ENCODE peak calls at places on chromosomes 13 and 19, in five cellular contexts. E, G, Y, M and D are unnamed samples.

GRCh38 chr13:21831654-21832324 is 160.9 kb downstream of the FGF9 start:
- DNase-seq in E (no peak), G (no peak), Y (peak), M (no peak), D (no peak)

GRCh38 chr19:610071-610800 is 20.6 kb downstream of the HCN2 start:
- DNase-seq in E (no peak), G (no peak), Y (peak), M (no peak), D (no peak)

GRCh38 chr19:19661675-19662251 is 1.7 kb downstream of the ATP13A1 start:
- DNase-seq in E (no peak), G (no peak), Y (peak), M (no peak), D (peak)

GRCh38 chr13:48434203-48434602 is 21.3 kb upstream of the LPAR6 start:
- DNase-seq in E (no peak), G (no peak), Y (no peak), M (no peak), D (no peak)

GRCh38 chr19:29851769-29852521 is 40.2 kb downstream of the CCNE1 start:
- DNase-seq in E (no peak), G (no peak), Y (peak), M (no peak), D (no peak)

GRCh38 chr13:112781287-112781686 is 91.4 kb downstream of the ATP11A start:
- DNase-seq in E (no peak), G (no peak), Y (no peak), M (no peak), D (peak)

GRCh38 chr19:38710928-38711725 is 33.1 kb downstream of the CAPN12 start:
- DNase-seq in E (no peak), G (no peak), Y (no peak), M (peak), D (no peak)

GRCh38 chr13:39132286-39132685 is 94.0 kb downstream of the NHLRC3 start:
- DNase-seq in E (no peak), G (no peak), Y (no peak), M (peak), D (no peak)

GRCh38 chr19:1070576-1070930 is 3.6 kb downstream of the ARHGAP45 start:
- DNase-seq in E (no peak), G (no peak), Y (no peak), M (no peak), D (no peak)

GRCh38 chr13:84645196-84646071 is 763.2 kb upstream of the SLITRK1 start:
- DNase-seq in E (peak), G (no peak), Y (no peak), M (peak), D (no peak)

GRCh38 chr13:27926644-27927434 is 7.0 kb downstream of the PDX1 start:
- DNase-seq in E (no peak), G (no peak), Y (no peak), M (no peak), D (peak)

GRCh38 chr13:110057052-110057451 is 249.9 kb downstream of the COL4A1 start:
- DNase-seq in E (no peak), G (no peak), Y (no peak), M (no peak), D (no peak)

GRCh38 chr13:73162912-73163911 is 104.4 kb downstream of the KLF5 start:
- DNase-seq in E (no peak), G (no peak), Y (no peak), M (no peak), D (no peak)

GRCh38 chr19:5131866-5132561 is 163.1 kb downstream of the KDM4B start:
- DNase-seq in E (no peak), G (no peak), Y (peak), M (no peak), D (no peak)

GRCh38 chr13:38641164-38641948 is 45.5 kb upstream of the FREM2 start:
- DNase-seq in E (no peak), G (no peak), Y (no peak), M (peak), D (no peak)

GRCh38 chr13:45132384-45133064 is 12.2 kb downstream of the GTF2F2 start:
- DNase-seq in E (no peak), G (no peak), Y (peak), M (no peak), D (peak)

GRCh38 chr19:752652-753517 is 2.0 kb downstream of the MISP start:
- DNase-seq in E (peak), G (no peak), Y (no peak), M (peak), D (no peak)

GRCh38 chr13:70729369-70729768 is 621.1 kb upstream of the KLHL1 start:
- DNase-seq in E (no peak), G (no peak), Y (no peak), M (no peak), D (no peak)

GRCh38 chr19:48461982-48462655 is 6.7 kb downstream of the KCNJ14 start:
- DNase-seq in E (no peak), G (no peak), Y (no peak), M (no peak), D (no peak)

GRCh38 chr19:23522431-23522830 is 127.2 kb upstream of the ZNF91 start:
- DNase-seq in E (no peak), G (no peak), Y (no peak), M (no peak), D (no peak)

GRCh38 chr19:2308114-2308556 is at the start of gene LINGO3:
- DNase-seq in E (no peak), G (no peak), Y (no peak), M (no peak), D (no peak)

GRCh38 chr13:44092053-44092452 is 212.3 kb downstream of the LACC1 start:
- DNase-seq in E (no peak), G (no peak), Y (no peak), M (no peak), D (no peak)

GRCh38 chr13:94199135-94199534 is 280.3 kb downstream of the DCT start:
- DNase-seq in E (no peak), G (no peak), Y (no peak), M (no peak), D (no peak)

GRCh38 chr19:8305798-8306197 is 2.4 kb downstream of the CD320 start:
- DNase-seq in E (peak), G (no peak), Y (no peak), M (no peak), D (no peak)

GRCh38 chr13:91813255-91813654 is 414.8 kb downstream of the GPC5 start:
- DNase-seq in E (no peak), G (no peak), Y (no peak), M (no peak), D (no peak)

GRCh38 chr19:6011206-6011605 is 33.3 kb upstream of the RANBP3 start:
- DNase-seq in E (no peak), G (no peak), Y (no peak), M (no peak), D (no peak)

GRCh38 chr19:47765522-47766358 is 12.8 kb upstream of the SELENOW start:
- DNase-seq in E (peak), G (no peak), Y (peak), M (peak), D (peak)

GRCh38 chr19:1130801-1131717 is 27.3 kb downstream of the GPX4 start:
- DNase-seq in E (no peak), G (no peak), Y (peak), M (no peak), D (peak)

GRCh38 chr13:30307194-30307965 is at the start of gene KATNAL1:
- DNase-seq in E (peak), G (no peak), Y (peak), M (peak), D (peak)

GRCh38 chr19:5128932-5129389 is 160.0 kb downstream of the KDM4B start:
- DNase-seq in E (no peak), G (no peak), Y (no peak), M (no peak), D (no peak)

GRCh38 chr13:36973009-36973408 is 26.1 kb downstream of the ALG5 start:
- DNase-seq in E (no peak), G (no peak), Y (no peak), M (no peak), D (no peak)

GRCh38 chr13:94602467-94602866 is 810 bp downstream of the GPR180 start:
- DNase-seq in E (no peak), G (no peak), Y (no peak), M (no peak), D (no peak)

GRCh38 chr13:37369618-37370017 is 228.9 kb downstream of the POSTN start:
- DNase-seq in E (peak), G (peak), Y (no peak), M (peak), D (no peak)

GRCh38 chr19:41991025-41991424 is 3.0 kb downstream of the ATP1A3 start:
- DNase-seq in E (no peak), G (no peak), Y (no peak), M (no peak), D (no peak)

GRCh38 chr13:98429977-98430785 is 146.7 kb downstream of the STK24 start:
- DNase-seq in E (no peak), G (no peak), Y (no peak), M (no peak), D (no peak)

GRCh38 chr19:6032381-6032780 is 54.4 kb upstream of the RANBP3 start:
- DNase-seq in E (no peak), G (no peak), Y (no peak), M (no peak), D (no peak)

GRCh38 chr19:46017095-46017429 is 5.8 kb downstream of the PGLYRP1 start:
- DNase-seq in E (no peak), G (no peak), Y (no peak), M (no peak), D (no peak)
- TF ChIP-seq CTCF in E (peak), G (no peak), Y (no peak), M (no peak), D (no peak)

DNA sequence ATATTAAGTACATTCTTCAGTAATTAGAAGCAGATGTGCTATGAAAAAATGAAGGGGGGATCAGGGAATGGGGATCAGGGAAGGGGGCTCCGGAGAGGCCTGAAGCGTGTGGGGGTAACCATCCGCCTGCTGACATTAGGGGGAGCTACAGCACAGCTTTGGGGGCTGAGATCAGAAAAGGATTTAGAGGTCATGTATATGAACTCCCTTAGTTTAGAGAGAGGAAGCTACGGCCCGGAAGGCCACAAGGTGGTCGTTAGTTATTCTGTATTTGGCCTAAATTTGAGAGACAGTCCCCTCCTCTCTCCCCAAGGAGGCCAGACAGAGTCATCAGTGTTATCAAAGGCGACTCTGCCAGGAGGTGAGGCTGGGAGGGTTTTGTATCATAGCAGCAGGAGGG is 99.0 kb downstream of the TM9SF2 start:
- DNase-seq in E (no peak), G (no peak), Y (no peak), M (no peak), D (no peak)
- TF ChIP-seq CTCF in E (peak), G (peak), Y (peak), M (peak), D (no peak)

GRCh38 chr13:41680900-41681299 is 223.6 kb downstream of the RGCC start:
- DNase-seq in E (no peak), G (no peak), Y (no peak), M (no peak), D (no peak)
- TF ChIP-seq CTCF in E (no peak), G (no peak), Y (no peak), M (no peak), D (no peak)

DNA sequence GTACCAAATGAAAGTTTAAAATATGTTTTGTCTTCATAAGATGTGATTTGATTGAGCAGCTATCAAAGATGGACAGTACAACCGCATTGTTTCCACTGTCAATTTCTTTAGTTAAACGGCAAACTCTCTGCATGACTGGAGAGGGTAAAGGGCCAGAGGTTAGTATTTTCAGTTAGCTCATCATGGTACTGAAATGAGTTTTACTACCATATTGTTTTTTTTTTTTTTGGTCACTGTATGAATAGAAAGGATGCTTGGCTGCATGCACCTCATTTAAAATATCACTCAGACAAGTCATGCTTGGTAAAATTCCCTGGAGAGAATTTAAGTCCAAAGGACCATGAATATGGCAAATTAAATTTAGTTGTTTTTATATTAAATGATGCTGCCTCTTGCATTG is 942.1 kb upstream of the SPRY2 start:
- DNase-seq in E (no peak), G (no peak), Y (no peak), M (no peak), D (no peak)
- TF ChIP-seq CTCF in E (no peak), G (no peak), Y (no peak), M (no peak), D (no peak)

DNA sequence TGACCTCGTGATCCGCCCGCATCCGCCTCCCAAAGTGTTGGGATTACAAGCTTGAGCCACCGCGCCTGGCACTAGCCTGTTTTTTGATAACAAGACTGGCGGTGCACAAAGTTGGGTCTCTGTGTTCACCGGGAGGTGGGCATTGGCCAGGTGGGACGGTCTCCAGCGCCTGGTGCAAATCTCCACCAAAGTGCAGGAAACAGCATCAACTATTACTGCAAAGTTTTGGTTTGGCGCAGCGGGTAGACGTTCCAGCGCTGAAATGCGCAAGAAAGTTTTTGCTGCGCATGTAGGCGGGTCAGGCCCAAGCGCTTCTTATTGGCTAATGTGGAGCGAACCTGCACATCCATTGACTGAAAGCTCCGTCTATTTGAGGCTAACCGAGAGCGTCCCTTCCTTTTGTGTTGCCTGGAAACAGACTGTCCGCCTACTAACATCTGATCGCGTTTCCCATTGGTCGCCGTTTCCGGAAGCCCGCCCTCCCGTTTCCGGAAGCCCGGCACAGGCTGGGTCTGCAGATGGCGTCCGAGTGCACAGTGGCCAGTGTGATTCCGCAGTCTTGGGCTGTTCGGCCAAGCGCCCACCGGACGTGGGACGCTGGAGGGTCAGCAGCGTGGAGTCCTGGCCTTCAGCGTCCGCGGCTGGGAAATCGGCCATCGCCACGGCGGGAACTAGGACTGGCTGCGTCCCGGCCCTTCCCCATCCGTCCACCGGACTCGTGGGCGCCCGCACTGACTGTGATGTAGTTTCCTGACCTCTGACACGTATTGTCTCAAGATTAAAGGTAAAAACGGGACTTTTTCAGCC is 53.3 kb upstream of the ZNF527 start:
- DNase-seq in E (peak), G (peak), Y (peak), M (peak), D (peak)
- TF ChIP-seq CTCF in E (peak), G (peak), Y (peak), M (peak), D (peak)

GRCh38 chr19:15759962-15760565 is 22.3 kb downstream of the OR10H3 start:
- DNase-seq in E (no peak), G (no peak), Y (peak), M (no peak), D (no peak)
- TF ChIP-seq CTCF in E (no peak), G (peak), Y (peak), M (no peak), D (no peak)

GRCh38 chr19:11984986-11985385 is 20.1 kb downstream of the ZNF763 start:
- DNase-seq in E (no peak), G (no peak), Y (peak), M (no peak), D (peak)
- TF ChIP-seq CTCF in E (peak), G (peak), Y (peak), M (no peak), D (peak)

GRCh38 chr19:13256918-13257317 is 106.7 kb downstream of the IER2 start:
- DNase-seq in E (no peak), G (no peak), Y (no peak), M (no peak), D (no peak)

GRCh38 chr19:13260883-13261653 is 110.9 kb downstream of the IER2 start:
- DNase-seq in E (peak), G (peak), Y (peak), M (peak), D (peak)

GRCh38 chr19:13267131-13267530 is 116.9 kb downstream of the IER2 start:
- DNase-seq in E (no peak), G (no peak), Y (no peak), M (no peak), D (no peak)

GRCh38 chr19:13267889-13268288 is 117.7 kb downstream of the IER2 start:
- DNase-seq in E (no peak), G (no peak), Y (no peak), M (no peak), D (no peak)

GRCh38 chr19:13262450-13262849 is 112.2 kb downstream of the IER2 start:
- DNase-seq in E (peak), G (no peak), Y (peak), M (peak), D (peak)
- TF ChIP-seq CTCF in E (peak), G (peak), Y (peak), M (peak), D (peak)